ENCODE peak calls at places on chromosome 9, in nine cellular contexts. One of them, this sample, is unnamed.

GRCh38 chr9:136202449-136203405 is 2.2 kb downstream of the LHX3 start:
- DNase-seq in anterior cingulate cortex: no peak
- DNase-seq in HS-27A: no peak
- DNase-seq in glutamatergic neuron: no peak
- DNase-seq in adrenal gland: no peak
- DNase-seq in kidney: no peak
- DNase-seq in HL-60: no peak
- DNase-seq in T-helper 9 cell: no peak
- DNase-seq in AG08395: no peak
- DNase-seq in this sample: no peak

GRCh38 chr9:89538874-89539273 is 41.0 kb upstream of the SEMA4D start:
- DNase-seq in anterior cingulate cortex: no peak
- DNase-seq in glutamatergic neuron: no peak
- DNase-seq in T-helper 9 cell: no peak
- DNase-seq in AG08395: no peak
- DNase-seq in kidney: no peak
- DNase-seq in adrenal gland: no peak
- DNase-seq in HS-27A: no peak
- DNase-seq in HL-60: no peak
- DNase-seq in this sample: no peak

GRCh38 chr9:6944093-6944551 is 186.3 kb downstream of the KDM4C start:
- DNase-seq in anterior cingulate cortex: no peak
- DNase-seq in HL-60: no peak
- DNase-seq in HS-27A: no peak
- DNase-seq in adrenal gland: no peak
- DNase-seq in glutamatergic neuron: no peak
- DNase-seq in AG08395: peak; percentile 60
- DNase-seq in kidney: no peak
- DNase-seq in T-helper 9 cell: no peak
- DNase-seq in this sample: no peak

GRCh38 chr9:5635390-5635789 is 6.5 kb downstream of the RIC1 start:
- DNase-seq in adrenal gland: no peak
- DNase-seq in glutamatergic neuron: no peak
- DNase-seq in AG08395: no peak
- DNase-seq in anterior cingulate cortex: no peak
- DNase-seq in T-helper 9 cell: no peak
- DNase-seq in HL-60: no peak
- DNase-seq in HS-27A: no peak
- DNase-seq in kidney: no peak
- DNase-seq in this sample: no peak

GRCh38 chr9:134661791-134662142 is 20.2 kb downstream of the COL5A1 start:
- DNase-seq in anterior cingulate cortex: no peak
- DNase-seq in HS-27A: no peak
- DNase-seq in T-helper 9 cell: no peak
- DNase-seq in kidney: peak; percentile 55
- DNase-seq in AG08395: peak; percentile 74
- DNase-seq in HL-60: no peak
- DNase-seq in glutamatergic neuron: no peak
- DNase-seq in adrenal gland: no peak
- DNase-seq in this sample: no peak

GRCh38 chr9:105912868-105913516 is 218.7 kb downstream of the TMEM38B start:
- DNase-seq in glutamatergic neuron: no peak
- DNase-seq in adrenal gland: no peak
- DNase-seq in HL-60: no peak
- DNase-seq in anterior cingulate cortex: no peak
- DNase-seq in AG08395: no peak
- DNase-seq in HS-27A: no peak
- DNase-seq in kidney: no peak
- DNase-seq in T-helper 9 cell: no peak
- DNase-seq in this sample: no peak

GRCh38 chr9:77647659-77648457 is at the start of gene GNA14:
- DNase-seq in HS-27A: no peak
- DNase-seq in anterior cingulate cortex: no peak
- DNase-seq in kidney: peak; percentile 81
- DNase-seq in T-helper 9 cell: no peak
- DNase-seq in AG08395: peak; percentile 18
- DNase-seq in HL-60: no peak
- DNase-seq in adrenal gland: no peak
- DNase-seq in glutamatergic neuron: peak; percentile 57
- DNase-seq in this sample: no peak

GRCh38 chr9:126822278-126822677 is 17.4 kb downstream of the ZBTB43 start:
- DNase-seq in glutamatergic neuron: no peak
- DNase-seq in HL-60: no peak
- DNase-seq in anterior cingulate cortex: no peak
- DNase-seq in T-helper 9 cell: no peak
- DNase-seq in AG08395: no peak
- DNase-seq in HS-27A: no peak
- DNase-seq in adrenal gland: no peak
- DNase-seq in kidney: no peak
- DNase-seq in this sample: no peak

This sample was measured in Kasumi-1.